ENCODE peak calls at places on chromosomes 2 and 18, in nine cellular contexts. L, I, W, F, B, O, H, C and V are unnamed samples.

GRCh38 chr2:232592687-232593407 is 40.6 kb upstream of the EFHD1 start:
- DNase-seq in L (no peak), I (no peak), B (peak), C (peak), F (no peak), W (no peak), O (no peak), H (peak), V (no peak)

GRCh38 chr18:45871655-45872054 is 46.2 kb downstream of the SIGLEC15 start:
- DNase-seq in F (no peak), L (no peak), I (no peak), W (no peak), C (no peak), H (no peak), O (no peak), B (no peak), V (no peak)

GRCh38 chr2:187644991-187645390 is 90.8 kb upstream of the TFPI start:
- DNase-seq in H (no peak), B (no peak), C (no peak), I (no peak), F (no peak), L (no peak), W (no peak), O (no peak), V (no peak)

GRCh38 chr18:27695509-27695908 is 481.4 kb downstream of the CDH2 start:
- DNase-seq in I (no peak), F (no peak), B (no peak), O (no peak), H (no peak), C (peak), L (no peak), W (no peak), V (no peak)

GRCh38 chr18:31741096-31741735 is 19.5 kb downstream of the SLC25A52 start:
- DNase-seq in W (no peak), F (peak), I (no peak), C (no peak), B (peak), L (peak), H (no peak), O (peak), V (no peak)

GRCh38 chr2:169709970-169710369 is 15.7 kb downstream of the PHOSPHO2 start:
- DNase-seq in B (no peak), W (no peak), O (no peak), L (no peak), H (no peak), C (no peak), I (no peak), F (no peak), V (no peak)

GRCh38 chr18:79918089-79919011 is 33.1 kb downstream of the SLC66A2 start:
- DNase-seq in L (no peak), F (peak), C (no peak), H (no peak), W (peak), B (no peak), O (no peak), I (no peak), V (no peak)

GRCh38 chr18:45887585-45887984 is 62.1 kb downstream of the SIGLEC15 start:
- DNase-seq in W (no peak), C (no peak), I (no peak), B (no peak), O (no peak), F (no peak), H (no peak), L (no peak), V (no peak)

GRCh38 chr2:201220102-201220570 is 37.2 kb downstream of the CASP10 start:
- DNase-seq in C (no peak), B (no peak), I (no peak), F (no peak), H (no peak), W (peak), L (no peak), O (no peak), V (no peak)

GRCh38 chr2:174846941-174847938 is 83.0 kb upstream of the CHRNA1 start:
- DNase-seq in F (no peak), C (no peak), W (peak), O (peak), H (peak), L (no peak), I (peak), B (peak), V (peak)

GRCh38 chr2:106990307-106990706 is 104.3 kb upstream of the ST6GAL2 start:
- DNase-seq in L (no peak), O (peak), B (peak), I (no peak), W (no peak), H (no peak), F (no peak), C (no peak), V (no peak)